ENCODE peak calls at places on chromosome 5, in five cellular contexts. P, V, C, A and J are unnamed samples.
A peak's percentile ranks its signal among the peaks of the same experiment; 100 is the strongest.

GRCh38 chr5:18744990-18745590 is 1110.8 kb downstream of the TAF11L14 start:
- DNase-seq in P (no peak), V (no peak), C (no peak), A (no peak), J (no peak)

GRCh38 chr5:96657068-96657467 is 5.1 kb upstream of the CAST start:
- DNase-seq in P (peak; percentile 12), V (peak; percentile 92), C (no peak), A (no peak), J (no peak)

GRCh38 chr5:69414885-69415583 is at the start of gene MARVELD2:
- DNase-seq in P (peak; percentile 81), V (peak; percentile 52), C (no peak), A (no peak), J (peak; percentile 79)

GRCh38 chr5:122156724-122157325 is 27.5 kb downstream of the ZNF474 start:
- DNase-seq in P (peak; percentile 11), V (peak; percentile 89), C (no peak), A (no peak), J (peak; percentile 14)

GRCh38 chr5:76473676-76474075 is 70.6 kb downstream of the IQGAP2 start:
- DNase-seq in P (no peak), V (no peak), C (no peak), A (no peak), J (no peak)

GRCh38 chr5:153517105-153517700 is 26.7 kb downstream of the GRIA1 start:
- DNase-seq in P (no peak), V (no peak), C (no peak), A (no peak), J (no peak)

GRCh38 chr5:96868603-96869371 is 7.5 kb upstream of the ERAP2 start:
- DNase-seq in P (peak; percentile 62), V (peak; percentile 91), C (no peak), A (no peak), J (peak; percentile 72)

GRCh38 chr5:60382761-60383160 is 317.2 kb downstream of the DEPDC1B start:
- DNase-seq in P (no peak), V (peak; percentile 76), C (no peak), A (no peak), J (no peak)

GRCh38 chr5:79333852-79334557 is 98.1 kb downstream of the JMY start:
- DNase-seq in P (peak; percentile 10), V (no peak), C (no peak), A (no peak), J (no peak)

DNA sequence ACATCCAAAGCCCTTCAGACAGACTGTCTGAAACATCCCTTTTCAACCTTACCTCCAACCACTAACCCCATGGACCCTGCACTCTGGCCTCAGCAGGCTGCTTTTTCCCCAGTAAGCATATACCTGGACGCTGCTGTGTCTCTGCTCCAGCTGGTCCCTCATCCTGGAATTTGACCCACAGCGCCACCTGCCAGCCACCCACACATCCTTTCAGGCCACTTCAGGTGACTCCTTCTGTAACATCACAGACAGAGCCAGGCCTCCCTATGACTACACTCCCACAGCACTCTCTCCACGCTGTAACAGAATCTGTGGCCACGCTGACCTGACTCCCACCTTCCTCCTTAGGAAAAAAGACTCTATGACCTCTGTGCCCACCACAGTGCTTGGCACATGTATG is 3.4 kb downstream of the MGAT1 start:
- DNase-seq in P (no peak), V (no peak), C (no peak), A (no peak), J (no peak)
- TF ChIP-seq CTCF in P (peak; percentile 71), V (peak; percentile 40), C (peak; percentile 19), A (no peak), J (peak; percentile 40)

GRCh38 chr5:32055891-32056866 is 117.9 kb downstream of the GOLPH3 start:
- DNase-seq in P (no peak), V (no peak), C (no peak), A (no peak), J (no peak)

GRCh38 chr5:32058101-32058500 is 116.0 kb downstream of the GOLPH3 start:
- DNase-seq in P (no peak), V (no peak), C (no peak), A (no peak), J (no peak)

GRCh38 chr5:32061236-32061635 is 112.9 kb downstream of the GOLPH3 start:
- DNase-seq in P (no peak), V (no peak), C (no peak), A (no peak), J (no peak)

GRCh38 chr5:32059779-32060178 is 114.3 kb downstream of the GOLPH3 start:
- DNase-seq in P (no peak), V (peak; percentile 55), C (no peak), A (no peak), J (no peak)

DNA sequence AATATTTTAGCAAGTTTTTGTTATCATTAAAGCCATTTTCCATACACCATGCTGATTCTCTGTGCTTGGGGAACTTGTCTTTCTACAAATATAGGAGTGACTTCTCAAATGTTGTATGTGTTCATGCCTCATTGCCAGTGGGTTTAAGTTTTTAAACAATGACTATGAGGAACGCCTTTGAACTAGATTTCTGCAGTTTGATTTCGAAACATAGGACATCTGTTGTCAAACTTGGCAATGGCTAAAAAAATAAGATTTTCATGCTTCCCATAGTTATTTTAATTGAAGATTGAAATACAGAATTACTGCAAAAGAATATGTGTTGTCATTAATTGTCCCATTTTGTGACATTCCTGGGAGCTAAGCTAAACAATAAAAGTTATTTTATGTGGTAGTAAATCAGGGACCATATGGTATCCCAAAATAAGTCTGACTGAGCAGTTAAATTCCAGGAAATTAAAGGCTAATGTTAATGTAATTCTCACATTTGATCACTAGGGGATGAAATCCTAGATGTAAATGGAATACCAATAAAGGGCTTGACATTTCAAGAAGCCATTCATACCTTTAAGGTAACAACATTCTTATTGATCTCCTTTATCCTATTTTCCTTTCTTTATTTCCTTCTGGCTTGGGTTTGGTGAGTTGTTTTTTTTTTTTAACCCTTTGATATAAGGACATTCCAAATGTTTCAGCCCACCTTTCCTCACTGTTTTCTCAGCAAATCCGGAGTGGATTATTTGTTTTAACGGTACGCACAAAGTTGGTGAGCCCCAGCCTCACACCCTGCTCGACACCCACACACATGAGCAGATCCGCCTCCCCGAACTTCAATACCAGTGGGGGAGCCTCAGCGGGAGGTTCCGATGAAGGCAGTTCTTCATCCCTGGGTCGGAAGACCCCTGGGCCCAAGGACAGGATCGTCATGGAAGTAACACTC is 116.7 kb downstream of the GOLPH3 start:
- DNase-seq in P (no peak), V (peak; percentile 35), C (no peak), A (no peak), J (peak; percentile 28)
- TF ChIP-seq CTCF in P (no peak), V (peak; percentile 44), C (peak; percentile 20), A (no peak), J (peak; percentile 33)

DNA sequence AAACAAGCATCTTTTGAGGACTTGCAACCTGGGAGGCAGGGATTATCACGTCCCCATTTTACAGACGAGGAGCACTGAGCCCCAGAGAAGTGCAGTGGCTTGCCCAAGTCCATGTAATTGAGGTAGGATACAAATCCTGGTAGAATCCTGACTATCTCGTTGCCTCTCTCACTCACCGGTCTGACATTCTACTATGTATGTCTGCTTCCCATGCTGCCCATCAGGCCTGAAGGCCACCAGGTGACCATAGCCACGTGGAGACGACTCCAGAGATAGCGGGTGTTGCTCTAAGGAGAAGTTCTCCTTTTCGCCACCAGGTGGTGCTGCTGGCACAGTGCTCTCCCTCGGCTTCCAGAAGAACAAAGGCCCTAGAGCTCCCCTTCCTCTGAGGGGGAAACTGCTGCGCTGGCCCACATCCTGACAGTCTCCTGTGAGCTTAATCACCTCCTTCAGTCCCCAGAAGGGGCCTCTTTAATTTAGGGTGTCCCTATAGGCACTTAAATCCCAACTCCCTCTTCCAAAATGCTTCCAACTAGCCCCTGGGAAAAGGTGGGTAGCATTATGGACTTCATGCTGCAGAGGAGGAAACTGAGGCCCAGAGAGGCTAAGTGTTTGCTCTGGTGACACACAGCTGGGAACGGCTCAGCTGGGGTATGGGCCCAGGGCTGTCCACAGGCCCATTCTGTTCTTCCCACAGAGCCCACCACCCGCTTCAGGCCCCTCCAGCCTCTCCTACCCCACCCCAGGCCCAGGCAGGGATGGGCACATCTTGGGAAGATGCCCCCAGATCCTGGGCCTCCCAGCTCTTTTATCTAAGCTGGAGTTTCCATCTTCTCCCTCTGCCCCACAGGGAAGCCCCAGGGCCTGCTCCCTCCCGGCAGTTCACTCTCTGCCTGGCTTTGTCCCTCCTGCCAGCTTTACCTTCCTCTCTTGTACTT is 6.4 kb downstream of the SLC34A1 start:
- DNase-seq in P (peak; percentile 79), V (peak; percentile 88), C (no peak), A (no peak), J (peak; percentile 75)
- TF ChIP-seq CTCF in P (peak; percentile 96), V (peak; percentile 94), C (peak; percentile 99), A (peak; percentile 98), J (peak; percentile 94)

GRCh38 chr5:13215370-13215769 is 729.1 kb downstream of the DNAH5 start:
- DNase-seq in P (no peak), V (no peak), C (no peak), A (no peak), J (no peak)

GRCh38 chr5:13215806-13216205 is 728.7 kb downstream of the DNAH5 start:
- DNase-seq in P (no peak), V (no peak), C (no peak), A (no peak), J (no peak)

GRCh38 chr5:13217636-13218035 is 726.9 kb downstream of the DNAH5 start:
- DNase-seq in P (no peak), V (peak; percentile 3), C (no peak), A (no peak), J (no peak)

GRCh38 chr5:13214182-13214581 is 730.3 kb downstream of the DNAH5 start:
- DNase-seq in P (no peak), V (no peak), C (no peak), A (no peak), J (no peak)

GRCh38 chr5:13218518-13218917 is 726.0 kb downstream of the DNAH5 start:
- DNase-seq in P (no peak), V (no peak), C (no peak), A (no peak), J (no peak)
- TF ChIP-seq CTCF in P (no peak), V (no peak), C (no peak), A (no peak), J (peak; percentile 52)

DNA sequence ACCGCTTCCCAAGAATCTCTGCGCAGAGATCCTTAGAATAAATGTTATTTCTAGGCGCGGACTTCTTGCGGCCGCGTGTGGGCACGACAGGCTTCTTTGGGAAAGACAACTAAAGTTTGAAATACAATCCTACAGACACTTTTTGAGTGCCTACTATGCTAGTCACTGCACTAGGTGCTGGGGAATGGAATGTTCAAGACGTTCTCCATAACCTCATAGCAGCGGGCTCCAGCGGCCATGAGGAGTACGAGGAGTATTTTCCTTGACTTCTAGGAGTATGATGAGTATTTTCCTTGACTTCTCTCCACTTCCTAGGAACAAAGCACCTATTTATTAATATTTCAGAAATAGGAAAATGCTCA is 636 bp upstream of the PWWP2A start:
- DNase-seq in P (no peak), V (no peak), C (no peak), A (no peak), J (no peak)
- TF ChIP-seq CTCF in P (no peak), V (peak; percentile 42), C (peak; percentile 24), A (peak; percentile 51), J (no peak)

DNA sequence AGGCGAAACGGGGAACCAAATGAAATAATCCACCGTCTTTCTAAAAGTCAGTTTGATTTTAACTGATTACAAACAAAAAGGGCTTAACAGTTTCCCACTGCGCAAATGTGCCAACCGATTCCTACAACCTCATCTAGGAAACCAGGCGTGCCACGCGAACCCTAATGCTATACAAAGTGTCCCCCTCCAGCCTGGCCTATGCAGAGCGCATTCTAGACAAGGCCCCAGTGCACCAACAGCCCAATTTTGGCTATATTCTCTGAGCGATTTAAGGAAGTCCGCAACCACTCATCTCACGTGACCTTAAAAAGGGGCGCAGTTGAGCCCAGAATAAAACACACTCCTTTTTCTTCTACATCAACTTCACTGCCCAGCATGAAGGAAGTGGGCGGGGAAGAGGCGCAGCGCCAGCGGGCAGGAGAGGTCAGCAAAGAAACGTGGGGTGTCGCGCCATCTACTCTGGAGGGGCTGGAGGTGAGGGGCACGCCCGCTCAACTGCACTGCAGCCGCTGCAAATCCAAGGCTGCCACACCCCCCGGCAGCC is 779 bp downstream of the FAM13B start:
- DNase-seq in P (no peak), V (peak; percentile 45), C (peak; percentile 36), A (peak; percentile 22), J (no peak)
- TF ChIP-seq CTCF in P (no peak), V (no peak), C (peak; percentile 5), A (no peak), J (no peak)